ENCODE peak calls at places on chromosome 10, in seven cellular contexts. K, C, T, R, F, L and Y are unnamed samples.

GRCh38 chr10:22911889-22912762 is 15.7 kb upstream of the ARMC3 start:
- DNase-seq in K (no peak), C (no peak), T (no peak), R (no peak), F (no peak), L (no peak), Y (no peak)

GRCh38 chr10:29790223-29790622 is 155.5 kb upstream of the SVIL start:
- DNase-seq in K (no peak), C (no peak), T (no peak), R (no peak), F (no peak), L (no peak), Y (no peak)

GRCh38 chr10:10794056-10794455 is 223.6 kb upstream of the CELF2 start:
- DNase-seq in K (no peak), C (no peak), T (no peak), R (no peak), F (no peak), L (no peak), Y (no peak)

GRCh38 chr10:88672041-88672440 is 7.8 kb downstream of the LIPF start:
- DNase-seq in K (no peak), C (no peak), T (peak; percentile 0), R (no peak), F (no peak), L (no peak), Y (no peak)

GRCh38 chr10:10418397-10418796 is 599.3 kb upstream of the CELF2 start:
- DNase-seq in K (no peak), C (no peak), T (no peak), R (no peak), F (no peak), L (no peak), Y (no peak)

GRCh38 chr10:1552415-1552814 is 184.9 kb downstream of the ADARB2 start:
- DNase-seq in K (no peak), C (no peak), T (no peak), R (no peak), F (no peak), L (no peak), Y (no peak)

GRCh38 chr10:49768731-49769130 is 6.6 kb upstream of the OGDHL start:
- DNase-seq in K (no peak), C (no peak), T (no peak), R (no peak), F (no peak), L (no peak), Y (no peak)

GRCh38 chr10:125076121-125076825 is 84.1 kb downstream of the CTBP2 start:
- DNase-seq in K (no peak), C (no peak), T (no peak), R (no peak), F (no peak), L (no peak), Y (no peak)

GRCh38 chr10:50540069-50540825 is 83.5 kb downstream of the SGMS1 start:
- DNase-seq in K (no peak), C (no peak), T (no peak), R (no peak), F (no peak), L (no peak), Y (peak; percentile 38)

GRCh38 chr10:15651175-15651574 is 68.5 kb downstream of the ITGA8 start:
- DNase-seq in K (no peak), C (no peak), T (no peak), R (no peak), F (no peak), L (no peak), Y (no peak)

GRCh38 chr10:82206831-82207230 is 331.8 kb downstream of the NRG3 start:
- DNase-seq in K (no peak), C (no peak), T (no peak), R (no peak), F (no peak), L (no peak), Y (no peak)

GRCh38 chr10:103781329-103782061 is 73.9 kb downstream of the SH3PXD2A start:
- DNase-seq in K (no peak), C (no peak), T (no peak), R (peak; percentile 68), F (no peak), L (no peak), Y (peak; percentile 97)

GRCh38 chr10:133236411-133237240 is 1.0 kb upstream of the VENTX start:
- DNase-seq in K (no peak), C (no peak), T (no peak), R (no peak), F (no peak), L (no peak), Y (peak; percentile 29)

GRCh38 chr10:132227851-132228390 is 41.2 kb downstream of the DPYSL4 start:
- DNase-seq in K (no peak), C (no peak), T (no peak), R (no peak), F (no peak), L (no peak), Y (no peak)

GRCh38 chr10:115844592-115844991 is 428.4 kb downstream of the GFRA1 start:
- DNase-seq in K (no peak), C (no peak), T (no peak), R (no peak), F (no peak), L (no peak), Y (no peak)

GRCh38 chr10:72291019-72291532 is 17.4 kb downstream of the DDIT4 start:
- DNase-seq in K (no peak), C (no peak), T (no peak), R (no peak), F (no peak), L (no peak), Y (no peak)

GRCh38 chr10:131885391-131886165 is 15.2 kb upstream of the PPP2R2D start:
- DNase-seq in K (peak; percentile 72), C (peak; percentile 81), T (peak; percentile 53), R (peak; percentile 84), F (peak; percentile 84), L (no peak), Y (peak; percentile 72)

GRCh38 chr10:110011679-110012078 is 3.9 kb downstream of the ADD3 start:
- DNase-seq in K (no peak), C (no peak), T (no peak), R (no peak), F (no peak), L (no peak), Y (no peak)

GRCh38 chr10:69861251-69862240 is 59.8 kb downstream of the COL13A1 start:
- DNase-seq in K (no peak), C (no peak), T (no peak), R (peak; percentile 40), F (no peak), L (no peak), Y (peak; percentile 79)

GRCh38 chr10:69863580-69863979 is 61.9 kb downstream of the COL13A1 start:
- DNase-seq in K (no peak), C (no peak), T (no peak), R (no peak), F (no peak), L (no peak), Y (peak; percentile 71)

GRCh38 chr10:69865450-69865849 is 63.7 kb downstream of the COL13A1 start:
- DNase-seq in K (no peak), C (no peak), T (no peak), R (no peak), F (no peak), L (no peak), Y (no peak)

GRCh38 chr10:69864321-69864720 is 62.6 kb downstream of the COL13A1 start:
- DNase-seq in K (no peak), C (no peak), T (no peak), R (no peak), F (no peak), L (no peak), Y (peak; percentile 99)

DNA sequence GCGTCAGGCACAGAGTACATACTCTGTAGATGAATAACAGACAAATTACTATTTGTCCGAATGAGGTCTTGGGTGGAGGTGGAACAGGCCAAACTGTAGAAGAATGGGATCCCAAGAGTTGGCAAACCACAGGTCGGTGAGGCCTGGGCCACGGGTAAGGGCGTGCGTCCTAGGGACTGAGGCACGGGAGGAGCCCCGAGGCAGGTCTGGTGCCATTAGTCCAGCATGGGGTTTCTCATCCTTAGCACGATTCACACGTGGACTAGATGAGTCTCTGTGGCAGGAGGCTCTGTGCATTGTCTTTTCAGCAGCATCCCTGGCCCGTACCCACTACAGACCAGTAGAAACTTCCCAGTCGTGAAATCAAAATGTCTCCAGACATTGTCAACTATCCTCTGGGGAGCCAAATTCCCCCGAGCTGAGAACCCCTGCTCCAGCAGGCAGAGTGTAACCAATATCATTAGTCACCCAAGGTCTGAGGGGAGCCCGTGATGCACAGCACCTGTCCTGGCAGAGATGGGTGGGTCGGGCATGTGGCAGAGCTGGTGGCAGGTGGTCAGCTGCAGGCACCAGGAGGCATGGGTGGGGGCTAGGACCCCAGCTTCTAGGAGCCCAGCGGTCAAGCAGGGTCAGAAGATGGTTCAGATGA is 61.3 kb downstream of the COL13A1 start:
- DNase-seq in K (no peak), C (no peak), T (no peak), R (no peak), F (no peak), L (no peak), Y (peak; percentile 6)
- H3K4me1 ChIP-seq in K (no peaks in the 10 kb centered on the region), C (no peaks in the 10 kb centered on the region), T (peaks cover 54% of the 10 kb centered on the region), R (peaks cover 39% of the 10 kb centered on the region), F (peaks cover 30% of the 10 kb centered on the region), L (peaks cover 39% of the 10 kb centered on the region), Y (peaks cover 48% of the 10 kb centered on the region)

DNA sequence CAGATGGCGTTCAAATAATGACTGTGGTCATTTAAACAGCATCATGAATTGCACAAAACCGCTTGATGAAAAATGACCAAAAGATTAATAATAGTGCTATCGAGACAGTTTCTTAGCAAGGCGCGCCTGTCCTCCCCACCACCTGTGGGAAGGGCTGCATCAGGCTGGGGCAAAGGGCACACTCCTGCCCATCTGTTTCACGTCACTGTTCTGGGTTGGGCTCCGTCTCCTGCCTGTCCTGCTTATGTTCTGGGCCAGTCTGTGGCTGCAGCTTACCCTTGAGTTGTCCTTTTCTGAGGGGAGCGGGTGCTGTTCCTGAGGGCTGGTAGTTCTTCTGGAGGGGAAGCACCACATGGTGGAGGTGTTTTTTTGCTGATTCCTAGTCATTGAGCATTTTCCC is 13.3 kb downstream of the RBM17 start:
- DNase-seq in K (no peak), C (no peak), T (no peak), R (no peak), F (no peak), L (no peak), Y (no peak)
- H3K4me1 ChIP-seq in K (no peaks in the 10 kb centered on the region), C (no peaks in the 10 kb centered on the region), T (no peaks in the 10 kb centered on the region), R (no peaks in the 10 kb centered on the region), F (no peaks in the 10 kb centered on the region), L (no peaks in the 10 kb centered on the region), Y (no peaks in the 10 kb centered on the region)

DNA sequence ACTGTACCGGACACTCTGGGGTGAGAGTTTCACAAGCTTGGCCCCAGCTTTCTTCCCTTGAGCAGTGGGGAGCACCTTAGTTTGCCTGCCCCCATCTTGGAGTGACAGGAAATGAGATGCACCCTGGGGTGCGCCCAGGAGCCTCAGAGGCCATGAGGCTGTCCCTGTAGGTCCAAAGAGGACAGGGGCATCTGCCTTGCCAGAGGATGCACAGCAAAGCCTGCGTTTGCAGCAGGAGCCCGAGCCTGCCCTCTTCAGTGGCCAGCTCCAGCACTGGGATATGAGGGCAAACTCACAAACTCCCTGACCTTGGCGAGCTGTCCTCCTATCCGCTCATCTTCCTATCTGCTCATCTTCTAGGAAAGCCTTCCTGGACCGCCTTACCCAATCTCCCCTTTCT is 79.5 kb downstream of the PROSER2 start:
- DNase-seq in K (no peak), C (no peak), T (no peak), R (no peak), F (no peak), L (no peak), Y (no peak)
- H3K4me1 ChIP-seq in K (no peaks in the 10 kb centered on the region), C (no peaks in the 10 kb centered on the region), T (no peaks in the 10 kb centered on the region), R (peaks cover 22% of the 10 kb centered on the region), F (peaks cover 5% of the 10 kb centered on the region), L (no peaks in the 10 kb centered on the region), Y (no peaks in the 10 kb centered on the region)

DNA sequence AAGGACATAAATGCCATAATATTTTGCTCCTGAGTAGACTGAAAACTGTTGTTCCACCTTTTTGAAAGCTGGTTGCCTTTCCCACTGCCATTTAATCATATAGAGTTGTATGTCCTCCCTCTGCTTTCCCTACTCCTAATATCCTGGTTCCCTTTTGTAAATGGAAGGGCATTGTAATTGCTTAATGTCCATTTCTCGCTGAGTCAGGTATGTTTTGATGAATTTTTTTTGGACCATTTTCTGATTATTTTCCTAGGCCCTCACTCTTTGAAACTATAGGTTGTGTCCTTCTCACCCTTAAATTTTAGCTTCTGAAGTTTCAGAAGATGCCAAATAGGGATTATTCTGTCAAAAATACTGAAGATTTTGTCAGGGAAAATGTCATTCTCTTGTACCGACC is 45.5 kb downstream of the WAC start:
- DNase-seq in K (no peak), C (no peak), T (no peak), R (no peak), F (no peak), L (no peak), Y (no peak)
- H3K4me1 ChIP-seq in K (peaks cover 7% of the 10 kb centered on the region), C (peaks cover 36% of the 10 kb centered on the region), T (no peaks in the 10 kb centered on the region), R (peaks cover 23% of the 10 kb centered on the region), F (peaks cover 87% of the 10 kb centered on the region), L (no peaks in the 10 kb centered on the region), Y (peaks cover 4% of the 10 kb centered on the region)